ENCODE peak calls at places on chromosomes 6 and 20, in five cellular contexts. One of them, this sample, is unnamed.

GRCh38 chr6:34358389-34358906 is 34.0 kb downstream of the NUDT3 start:
- DNase-seq in mesendoderm: no peak
- DNase-seq in occipital lobe: no peak
- DNase-seq in iris pigment epithelial cell: peak; percentile 87
- DNase-seq in NCI-H1694 treated with DMSO at 0.1 percent for 48 hours: peak; percentile 49
- DNase-seq in this sample: peak; percentile 12

GRCh38 chr20:38186788-38187221 is 21.7 kb upstream of the TGM2 start:
- DNase-seq in iris pigment epithelial cell: peak; percentile 46
- DNase-seq in NCI-H1694 treated with DMSO at 0.1 percent for 48 hours: no peak
- DNase-seq in occipital lobe: no peak
- DNase-seq in mesendoderm: no peak
- DNase-seq in this sample: no peak

GRCh38 chr6:142927274-142927586 is 17.7 kb downstream of the HIVEP2 start:
- DNase-seq in iris pigment epithelial cell: no peak
- DNase-seq in NCI-H1694 treated with DMSO at 0.1 percent for 48 hours: no peak
- DNase-seq in occipital lobe: no peak
- DNase-seq in mesendoderm: no peak
- DNase-seq in this sample: no peak

GRCh38 chr6:148599967-148600426 is 146.8 kb upstream of the UST start:
- DNase-seq in iris pigment epithelial cell: no peak
- DNase-seq in occipital lobe: no peak
- DNase-seq in NCI-H1694 treated with DMSO at 0.1 percent for 48 hours: no peak
- DNase-seq in mesendoderm: peak; percentile 99
- DNase-seq in this sample: no peak

GRCh38 chr6:17725083-17725482 is 18.4 kb upstream of the NUP153 start:
- DNase-seq in occipital lobe: no peak
- DNase-seq in mesendoderm: peak; percentile 93
- DNase-seq in iris pigment epithelial cell: peak; percentile 60
- DNase-seq in NCI-H1694 treated with DMSO at 0.1 percent for 48 hours: peak; percentile 44
- DNase-seq in this sample: no peak

GRCh38 chr20:15240801-15241200 is 903.4 kb upstream of the FLRT3 start:
- DNase-seq in iris pigment epithelial cell: peak; percentile 53
- DNase-seq in NCI-H1694 treated with DMSO at 0.1 percent for 48 hours: no peak
- DNase-seq in occipital lobe: no peak
- DNase-seq in mesendoderm: no peak
- DNase-seq in this sample: no peak

GRCh38 chr6:36957773-36958271 is 3.3 kb downstream of the PI16 start:
- DNase-seq in NCI-H1694 treated with DMSO at 0.1 percent for 48 hours: no peak
- DNase-seq in iris pigment epithelial cell: no peak
- DNase-seq in occipital lobe: no peak
- DNase-seq in mesendoderm: no peak
- DNase-seq in this sample: no peak

GRCh38 chr6:133265066-133265465 is 23.9 kb downstream of the EYA4 start:
- DNase-seq in mesendoderm: no peak
- DNase-seq in occipital lobe: no peak
- DNase-seq in NCI-H1694 treated with DMSO at 0.1 percent for 48 hours: no peak
- DNase-seq in iris pigment epithelial cell: no peak
- DNase-seq in this sample: no peak

GRCh38 chr6:31179896-31180295 is 9.4 kb upstream of the POU5F1 start:
- DNase-seq in mesendoderm: no peak
- DNase-seq in occipital lobe: no peak
- DNase-seq in NCI-H1694 treated with DMSO at 0.1 percent for 48 hours: no peak
- DNase-seq in iris pigment epithelial cell: no peak
- DNase-seq in this sample: no peak

GRCh38 chr6:16136536-16137450 is 7.9 kb downstream of the MYLIP start:
- DNase-seq in iris pigment epithelial cell: peak; percentile 95
- DNase-seq in occipital lobe: no peak
- DNase-seq in mesendoderm: no peak
- DNase-seq in NCI-H1694 treated with DMSO at 0.1 percent for 48 hours: no peak
- DNase-seq in this sample: no peak

GRCh38 chr6:70673601-70674000 is 5.9 kb downstream of the SMAP1 start:
- DNase-seq in NCI-H1694 treated with DMSO at 0.1 percent for 48 hours: no peak
- DNase-seq in iris pigment epithelial cell: peak; percentile 65
- DNase-seq in occipital lobe: no peak
- DNase-seq in mesendoderm: peak; percentile 76
- DNase-seq in this sample: no peak

GRCh38 chr6:29521006-29521680 is 33.4 kb upstream of the MAS1L start:
- DNase-seq in mesendoderm: no peak
- DNase-seq in NCI-H1694 treated with DMSO at 0.1 percent for 48 hours: no peak
- DNase-seq in iris pigment epithelial cell: no peak
- DNase-seq in occipital lobe: no peak
- DNase-seq in this sample: no peak

GRCh38 chr6:55034752-55035151 is 139.6 kb upstream of the HCRTR2 start:
- DNase-seq in mesendoderm: no peak
- DNase-seq in iris pigment epithelial cell: no peak
- DNase-seq in NCI-H1694 treated with DMSO at 0.1 percent for 48 hours: no peak
- DNase-seq in occipital lobe: no peak
- DNase-seq in this sample: no peak